ENCODE peak calls at places on chromosomes 16 and 17, in nine cellular contexts. One of them, this sample, is unnamed. For H3K36me3, the result is how much of the 10 kb centered on the place peaks cover.

GRCh38 chr17:38619451-38619795 is 13.7 kb upstream of the SRCIN1 start:
- DNase-seq in BJ: no peak
- DNase-seq in GM06990: no peak
- DNase-seq in lung: no peak
- DNase-seq in hepatocyte: no peak
- DNase-seq in uterus: no peak
- DNase-seq in stomach: no peak
- DNase-seq in neural progenitor cell: no peak
- DNase-seq in left lung: no peak
- DNase-seq in this sample: no peak

GRCh38 chr16:54326266-54326662 is 39.7 kb upstream of the IRX3 start:
- DNase-seq in lung: no peak
- DNase-seq in uterus: no peak
- DNase-seq in stomach: no peak
- DNase-seq in neural progenitor cell: no peak
- DNase-seq in hepatocyte: no peak
- DNase-seq in left lung: no peak
- DNase-seq in GM06990: no peak
- DNase-seq in BJ: no peak
- DNase-seq in this sample: no peak

GRCh38 chr17:36183811-36184765 is 7.7 kb upstream of the TBC1D3B start:
- DNase-seq in GM06990: no peak
- DNase-seq in uterus: no peak
- DNase-seq in stomach: no peak
- DNase-seq in lung: no peak
- DNase-seq in BJ: no peak
- DNase-seq in left lung: no peak
- DNase-seq in neural progenitor cell: no peak
- DNase-seq in hepatocyte: no peak
- DNase-seq in this sample: no peak

GRCh38 chr16:87653234-87653633 is 50.9 kb downstream of the JPH3 start:
- DNase-seq in left lung: no peak
- DNase-seq in neural progenitor cell: no peak
- DNase-seq in GM06990: no peak
- DNase-seq in BJ: no peak
- DNase-seq in hepatocyte: peak
- DNase-seq in stomach: no peak
- DNase-seq in uterus: no peak
- DNase-seq in lung: no peak
- DNase-seq in this sample: no peak

GRCh38 chr16:56451753-56452689 is 667 bp downstream of the OGFOD1 start:
- DNase-seq in lung: no peak
- DNase-seq in stomach: no peak
- DNase-seq in GM06990: no peak
- DNase-seq in left lung: no peak
- DNase-seq in uterus: no peak
- DNase-seq in hepatocyte: peak
- DNase-seq in neural progenitor cell: peak
- DNase-seq in BJ: peak
- DNase-seq in this sample: no peak

GRCh38 chr17:68777243-68777855 is 176.2 kb upstream of the FAM20A start:
- DNase-seq in stomach: peak
- DNase-seq in uterus: peak
- DNase-seq in hepatocyte: peak
- DNase-seq in neural progenitor cell: peak
- DNase-seq in lung: no peak
- DNase-seq in GM06990: peak
- DNase-seq in left lung: no peak
- DNase-seq in BJ: peak
- DNase-seq in this sample: peak

GRCh38 chr17:55702150-55702549 is 20.5 kb downstream of the TMEM100 start:
- DNase-seq in neural progenitor cell: no peak
- DNase-seq in lung: no peak
- DNase-seq in GM06990: no peak
- DNase-seq in left lung: no peak
- DNase-seq in uterus: no peak
- DNase-seq in stomach: no peak
- DNase-seq in hepatocyte: no peak
- DNase-seq in BJ: no peak
- DNase-seq in this sample: no peak

GRCh38 chr17:65017375-65017774 is 39.2 kb downstream of the GNA13 start:
- DNase-seq in lung: no peak
- DNase-seq in stomach: no peak
- DNase-seq in left lung: no peak
- DNase-seq in neural progenitor cell: peak
- DNase-seq in BJ: no peak
- DNase-seq in GM06990: no peak
- DNase-seq in hepatocyte: peak
- DNase-seq in uterus: no peak
- DNase-seq in this sample: no peak

GRCh38 chr16:68100504-68100903 is 15.3 kb downstream of the NFATC3 start:
- DNase-seq in hepatocyte: no peak
- DNase-seq in neural progenitor cell: no peak
- DNase-seq in GM06990: no peak
- DNase-seq in uterus: no peak
- DNase-seq in stomach: no peak
- DNase-seq in BJ: no peak
- DNase-seq in lung: no peak
- DNase-seq in left lung: no peak
- DNase-seq in this sample: no peak

GRCh38 chr17:68346448-68346847 is 55.2 kb downstream of the ARSG start:
- DNase-seq in hepatocyte: no peak
- DNase-seq in BJ: no peak
- DNase-seq in uterus: no peak
- DNase-seq in left lung: peak
- DNase-seq in neural progenitor cell: peak
- DNase-seq in stomach: peak
- DNase-seq in GM06990: peak
- DNase-seq in lung: peak
- DNase-seq in this sample: peak

GRCh38 chr16:57846078-57846697 is 43.9 kb upstream of the KIFC3 start:
- DNase-seq in stomach: no peak
- DNase-seq in hepatocyte: no peak
- DNase-seq in lung: no peak
- DNase-seq in neural progenitor cell: peak
- DNase-seq in GM06990: no peak
- DNase-seq in uterus: no peak
- DNase-seq in left lung: no peak
- DNase-seq in BJ: no peak
- DNase-seq in this sample: no peak

GRCh38 chr17:55632893-55633292 is 89.8 kb downstream of the TMEM100 start:
- DNase-seq in BJ: no peak
- DNase-seq in hepatocyte: no peak
- DNase-seq in stomach: no peak
- DNase-seq in lung: no peak
- DNase-seq in neural progenitor cell: no peak
- DNase-seq in GM06990: no peak
- DNase-seq in left lung: no peak
- DNase-seq in uterus: no peak
- DNase-seq in this sample: no peak

GRCh38 chr16:87541004-87541881 is 48.4 kb upstream of the ZCCHC14 start:
- DNase-seq in left lung: no peak
- DNase-seq in hepatocyte: peak
- DNase-seq in BJ: no peak
- DNase-seq in uterus: no peak
- DNase-seq in stomach: no peak
- DNase-seq in GM06990: no peak
- DNase-seq in lung: no peak
- DNase-seq in neural progenitor cell: peak
- DNase-seq in this sample: peak

GRCh38 chr16:12896562-12896961 is 4.8 kb upstream of the SHISA9 start:
- DNase-seq in neural progenitor cell: peak
- DNase-seq in BJ: no peak
- DNase-seq in uterus: no peak
- DNase-seq in stomach: no peak
- DNase-seq in GM06990: no peak
- DNase-seq in hepatocyte: peak
- DNase-seq in left lung: no peak
- DNase-seq in lung: no peak
- DNase-seq in this sample: no peak

GRCh38 chr16:81429045-81429521 is 15.5 kb upstream of the CMIP start:
- DNase-seq in neural progenitor cell: peak
- DNase-seq in GM06990: no peak
- DNase-seq in left lung: no peak
- DNase-seq in hepatocyte: no peak
- DNase-seq in lung: no peak
- DNase-seq in BJ: no peak
- DNase-seq in uterus: no peak
- DNase-seq in stomach: peak
- DNase-seq in this sample: peak

GRCh38 chr16:53207810-53208752 is 153.3 kb downstream of the CHD9 start:
- DNase-seq in left lung: peak
- DNase-seq in neural progenitor cell: peak
- DNase-seq in BJ: peak
- DNase-seq in lung: peak
- DNase-seq in stomach: peak
- DNase-seq in uterus: no peak
- DNase-seq in hepatocyte: peak
- DNase-seq in GM06990: peak
- DNase-seq in this sample: peak

GRCh38 chr17:79077587-79077986 is 3.0 kb downstream of the ENGASE start:
- DNase-seq in BJ: no peak
- DNase-seq in stomach: no peak
- DNase-seq in hepatocyte: no peak
- DNase-seq in lung: no peak
- DNase-seq in GM06990: no peak
- DNase-seq in uterus: no peak
- DNase-seq in left lung: no peak
- DNase-seq in neural progenitor cell: no peak
- DNase-seq in this sample: no peak

GRCh38 chr16:11296706-11297491 is 15.8 kb upstream of the PRM1 start:
- DNase-seq in hepatocyte: peak
- DNase-seq in BJ: no peak
- DNase-seq in uterus: no peak
- DNase-seq in lung: no peak
- DNase-seq in stomach: peak
- DNase-seq in GM06990: no peak
- DNase-seq in left lung: no peak
- DNase-seq in neural progenitor cell: no peak
- DNase-seq in this sample: no peak

GRCh38 chr17:72913315-72913714 is 179.2 kb downstream of the SLC39A11 start:
- DNase-seq in lung: no peak
- DNase-seq in left lung: no peak
- DNase-seq in hepatocyte: no peak
- DNase-seq in stomach: no peak
- DNase-seq in BJ: no peak
- DNase-seq in uterus: no peak
- DNase-seq in neural progenitor cell: no peak
- DNase-seq in GM06990: no peak
- DNase-seq in this sample: no peak

DNA sequence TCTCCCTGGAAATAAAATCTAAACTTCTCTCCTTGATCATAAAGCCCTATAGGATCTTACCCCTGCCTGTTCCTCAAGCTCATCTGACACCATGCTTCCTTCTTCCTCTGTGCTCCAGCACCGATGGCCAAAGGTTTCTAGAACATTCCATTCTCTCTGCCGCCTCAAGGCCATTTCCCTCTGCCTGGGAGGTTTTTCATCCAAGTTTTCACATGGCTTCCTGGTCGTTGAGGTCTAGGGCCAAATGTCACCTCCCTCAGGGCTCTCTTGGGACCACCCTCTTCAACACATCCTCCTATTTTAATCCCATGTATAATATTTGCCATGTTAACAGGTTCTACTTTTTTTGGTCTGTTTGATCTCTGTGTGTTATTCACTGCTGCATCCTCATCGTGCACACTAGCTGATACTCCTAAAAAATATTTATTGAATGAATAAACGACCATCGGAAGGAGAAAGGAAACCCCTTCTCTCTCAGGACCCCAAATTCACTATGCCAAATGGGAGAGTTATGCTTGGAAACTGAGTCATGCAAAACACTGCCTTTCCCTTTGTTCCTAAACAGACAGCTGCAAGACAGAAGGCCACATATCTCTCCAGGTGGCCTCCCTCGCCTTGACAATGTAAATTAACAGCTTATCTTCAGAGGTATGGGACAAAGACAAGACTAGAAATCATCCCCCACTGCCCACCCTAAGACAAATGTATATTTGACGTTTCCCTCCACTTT is 78.5 kb downstream of the XYLT1 start:
- DNase-seq in left lung: no peak
- DNase-seq in stomach: no peak
- DNase-seq in GM06990: no peak
- DNase-seq in uterus: no peak
- DNase-seq in hepatocyte: no peak
- DNase-seq in BJ: no peak
- DNase-seq in lung: no peak
- DNase-seq in neural progenitor cell: no peak
- DNase-seq in this sample: no peak
- H3K4me3 ChIP-seq in left lung: no peak
- H3K4me3 ChIP-seq in stomach: no peak
- H3K4me3 ChIP-seq in GM06990: no peak
- H3K4me3 ChIP-seq in uterus: no peak
- H3K4me3 ChIP-seq in hepatocyte: no peak
- H3K4me3 ChIP-seq in BJ: no peak
- H3K4me3 ChIP-seq in lung: no peak
- H3K4me3 ChIP-seq in neural progenitor cell: no peak
- H3K4me3 ChIP-seq in this sample: no peak

GRCh38 chr17:18951941-18952842 is at the start of gene SLC5A10:
- DNase-seq in GM06990: no peak
- DNase-seq in uterus: no peak
- DNase-seq in hepatocyte: no peak
- DNase-seq in neural progenitor cell: peak
- DNase-seq in BJ: no peak
- DNase-seq in stomach: no peak
- DNase-seq in lung: no peak
- DNase-seq in left lung: no peak
- DNase-seq in this sample: no peak
- TF ChIP-seq CTCF in GM06990: peak
- TF ChIP-seq CTCF in uterus: no peak
- TF ChIP-seq CTCF in hepatocyte: no peak
- TF ChIP-seq CTCF in neural progenitor cell: peak
- TF ChIP-seq CTCF in BJ: peak
- TF ChIP-seq CTCF in stomach: no peak
- TF ChIP-seq CTCF in lung: no peak
- TF ChIP-seq CTCF in left lung: no peak
- TF ChIP-seq CTCF in this sample: no peak

GRCh38 chr16:65002265-65002664 is 119.6 kb downstream of the CDH11 start:
- DNase-seq in stomach: no peak
- DNase-seq in lung: no peak
- DNase-seq in hepatocyte: peak
- DNase-seq in left lung: no peak
- DNase-seq in neural progenitor cell: no peak
- DNase-seq in uterus: no peak
- DNase-seq in GM06990: no peak
- DNase-seq in BJ: no peak
- DNase-seq in this sample: no peak
- H3K36me3 ChIP-seq in stomach: under half
- H3K36me3 ChIP-seq in lung: under half
- H3K36me3 ChIP-seq in hepatocyte: under half
- H3K36me3 ChIP-seq in left lung: under half
- H3K36me3 ChIP-seq in neural progenitor cell: under half
- H3K36me3 ChIP-seq in uterus: under half
- H3K36me3 ChIP-seq in GM06990: under half
- H3K36me3 ChIP-seq in BJ: under half
- H3K36me3 ChIP-seq in this sample: under half

DNA sequence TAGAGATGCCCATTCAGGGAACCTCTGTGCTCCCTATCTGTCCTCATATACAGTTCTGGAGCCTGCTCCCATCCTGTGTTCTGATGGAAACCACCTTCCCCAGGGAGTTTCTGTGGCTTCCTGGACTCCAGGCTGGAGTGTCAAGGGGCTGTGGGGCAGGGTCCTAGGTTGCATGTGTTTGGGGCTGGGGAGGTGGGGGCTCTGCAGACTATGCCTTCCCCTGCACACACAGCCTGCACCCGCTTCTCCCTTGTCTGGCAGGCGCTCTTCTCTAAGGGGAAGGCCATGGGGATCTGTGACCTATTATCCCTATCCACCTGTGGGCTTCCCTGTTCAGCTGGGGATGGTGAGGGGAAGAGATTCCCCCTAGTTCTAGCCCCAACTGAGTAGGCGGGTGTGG is 14.3 kb downstream of the RARA start:
- DNase-seq in left lung: peak
- DNase-seq in stomach: no peak
- DNase-seq in hepatocyte: no peak
- DNase-seq in lung: no peak
- DNase-seq in neural progenitor cell: no peak
- DNase-seq in GM06990: no peak
- DNase-seq in uterus: no peak
- DNase-seq in BJ: no peak
- DNase-seq in this sample: no peak
- H3K4me3 ChIP-seq in left lung: peak
- H3K4me3 ChIP-seq in stomach: peak
- H3K4me3 ChIP-seq in hepatocyte: no peak
- H3K4me3 ChIP-seq in lung: no peak
- H3K4me3 ChIP-seq in neural progenitor cell: no peak
- H3K4me3 ChIP-seq in GM06990: peak
- H3K4me3 ChIP-seq in uterus: no peak
- H3K4me3 ChIP-seq in BJ: no peak
- H3K4me3 ChIP-seq in this sample: peak